ENCODE peak calls at places on chromosomes 13 and 19, in seven cellular contexts. I, Y, U, J, D, F and K are unnamed samples.

GRCh38 chr19:29085630-29086029 is 127.3 kb downstream of the UQCRFS1 start:
- DNase-seq in I (no peak), Y (no peak), U (no peak), J (no peak), D (no peak), F (no peak), K (no peak)

GRCh38 chr19:3698386-3698950 is 1.8 kb downstream of the PIP5K1C start:
- DNase-seq in I (no peak), Y (peak), U (no peak), J (peak), D (no peak), F (no peak), K (no peak)

GRCh38 chr19:18650048-18650435 is 13.2 kb downstream of the KLHL26 start:
- DNase-seq in I (peak), Y (peak), U (no peak), J (peak), D (no peak), F (no peak), K (no peak)

GRCh38 chr13:61901946-61902541 is 486.4 kb upstream of the PCDH20 start:
- DNase-seq in I (no peak), Y (no peak), U (no peak), J (no peak), D (no peak), F (no peak), K (no peak)

GRCh38 chr13:49865174-49865573 is 71.0 kb downstream of the SPRYD7 start:
- DNase-seq in I (no peak), Y (no peak), U (no peak), J (no peak), D (no peak), F (no peak), K (no peak)

GRCh38 chr13:53545340-53545941 is 516.8 kb downstream of the OLFM4 start:
- DNase-seq in I (peak), Y (no peak), U (peak), J (no peak), D (no peak), F (peak), K (no peak)

GRCh38 chr13:30158774-30159445 is 148.4 kb downstream of the KATNAL1 start:
- DNase-seq in I (no peak), Y (peak), U (no peak), J (peak), D (no peak), F (no peak), K (no peak)

GRCh38 chr19:38395381-38396127 is 7.1 kb downstream of the SPRED3 start:
- DNase-seq in I (no peak), Y (no peak), U (no peak), J (no peak), D (no peak), F (no peak), K (no peak)

GRCh38 chr19:2053601-2054389 is 2.8 kb upstream of the MKNK2 start:
- DNase-seq in I (no peak), Y (peak), U (peak), J (no peak), D (no peak), F (no peak), K (no peak)

GRCh38 chr19:32358311-32358710 is 12.9 kb downstream of the ZNF507 start:
- DNase-seq in I (no peak), Y (no peak), U (no peak), J (no peak), D (no peak), F (no peak), K (no peak)

GRCh38 chr13:107865643-107866006 is 349.7 kb downstream of the LIG4 start:
- DNase-seq in I (no peak), Y (peak), U (no peak), J (peak), D (no peak), F (no peak), K (no peak)

GRCh38 chr19:8503506-8503905 is 1.1 kb upstream of the PRAM1 start:
- DNase-seq in I (no peak), Y (no peak), U (no peak), J (no peak), D (no peak), F (no peak), K (no peak)

GRCh38 chr13:32262165-32262564 is 53.0 kb downstream of the ZAR1L start:
- DNase-seq in I (no peak), Y (peak), U (no peak), J (peak), D (no peak), F (no peak), K (peak)

GRCh38 chr13:46622918-46623256 is 69.9 kb downstream of the LRCH1 start:
- DNase-seq in I (no peak), Y (peak), U (no peak), J (peak), D (no peak), F (no peak), K (no peak)

GRCh38 chr13:85528578-85529215 is 270.5 kb downstream of the SLITRK6 start:
- DNase-seq in I (peak), Y (peak), U (no peak), J (peak), D (no peak), F (no peak), K (peak)

GRCh38 chr13:60869225-60869624 is 472.2 kb downstream of the TDRD3 start:
- DNase-seq in I (no peak), Y (no peak), U (no peak), J (no peak), D (no peak), F (no peak), K (no peak)

GRCh38 chr19:4673726-4674125 is 3.6 kb upstream of the MYDGF start:
- DNase-seq in I (no peak), Y (no peak), U (no peak), J (no peak), D (no peak), F (no peak), K (no peak)

GRCh38 chr13:32471187-32471922 is 43.4 kb upstream of the N4BP2L1 start:
- DNase-seq in I (no peak), Y (peak), U (no peak), J (no peak), D (no peak), F (no peak), K (no peak)

GRCh38 chr19:13051581-13052165 is 51.0 kb downstream of the LYL1 start:
- DNase-seq in I (peak), Y (peak), U (peak), J (peak), D (peak), F (no peak), K (peak)

GRCh38 chr19:55696301-55697068 is 21.5 kb downstream of the EPN1 start:
- DNase-seq in I (no peak), Y (no peak), U (no peak), J (no peak), D (no peak), F (no peak), K (no peak)

GRCh38 chr13:77516342-77516789 is 19.1 kb upstream of the SCEL start:
- DNase-seq in I (no peak), Y (peak), U (no peak), J (peak), D (no peak), F (no peak), K (no peak)

GRCh38 chr13:21014666-21015170 is 46.7 kb downstream of the LATS2 start:
- DNase-seq in I (no peak), Y (peak), U (no peak), J (peak), D (no peak), F (no peak), K (no peak)

GRCh38 chr19:6032827-6033226 is 54.9 kb upstream of the RANBP3 start:
- DNase-seq in I (no peak), Y (no peak), U (no peak), J (no peak), D (no peak), F (no peak), K (no peak)

GRCh38 chr19:42114412-42114811 is 17.8 kb downstream of the POU2F2 start:
- DNase-seq in I (no peak), Y (no peak), U (peak), J (peak), D (no peak), F (no peak), K (no peak)

GRCh38 chr13:23984541-23984940 is 87.2 kb upstream of the C1QTNF9B start:
- DNase-seq in I (no peak), Y (no peak), U (no peak), J (no peak), D (no peak), F (no peak), K (peak)

GRCh38 chr13:66660013-66660804 is 569.9 kb downstream of the PCDH9 start:
- DNase-seq in I (no peak), Y (peak), U (no peak), J (peak), D (no peak), F (no peak), K (no peak)

GRCh38 chr13:71213252-71213821 is 653.7 kb downstream of the DACH1 start:
- DNase-seq in I (no peak), Y (no peak), U (no peak), J (no peak), D (no peak), F (no peak), K (no peak)

GRCh38 chr13:53242015-53242414 is 213.4 kb downstream of the OLFM4 start:
- DNase-seq in I (no peak), Y (no peak), U (no peak), J (no peak), D (no peak), F (no peak), K (no peak)

GRCh38 chr13:98208606-98209005 is 31.5 kb upstream of the RNF113B start:
- DNase-seq in I (no peak), Y (no peak), U (no peak), J (peak), D (no peak), F (no peak), K (no peak)
- H3K18ac ChIP-seq in I (no peak), Y (peak), U (no peak), J (peak), D (no peak), F (no peak), K (no peak)

GRCh38 chr13:91216928-91217700 is 130.4 kb upstream of the MIR17HG start:
- DNase-seq in I (peak), Y (no peak), U (no peak), J (peak), D (peak), F (no peak), K (peak)
- H3K18ac ChIP-seq in I (peak), Y (no peak), U (no peak), J (no peak), D (no peak), F (no peak), K (no peak)

DNA sequence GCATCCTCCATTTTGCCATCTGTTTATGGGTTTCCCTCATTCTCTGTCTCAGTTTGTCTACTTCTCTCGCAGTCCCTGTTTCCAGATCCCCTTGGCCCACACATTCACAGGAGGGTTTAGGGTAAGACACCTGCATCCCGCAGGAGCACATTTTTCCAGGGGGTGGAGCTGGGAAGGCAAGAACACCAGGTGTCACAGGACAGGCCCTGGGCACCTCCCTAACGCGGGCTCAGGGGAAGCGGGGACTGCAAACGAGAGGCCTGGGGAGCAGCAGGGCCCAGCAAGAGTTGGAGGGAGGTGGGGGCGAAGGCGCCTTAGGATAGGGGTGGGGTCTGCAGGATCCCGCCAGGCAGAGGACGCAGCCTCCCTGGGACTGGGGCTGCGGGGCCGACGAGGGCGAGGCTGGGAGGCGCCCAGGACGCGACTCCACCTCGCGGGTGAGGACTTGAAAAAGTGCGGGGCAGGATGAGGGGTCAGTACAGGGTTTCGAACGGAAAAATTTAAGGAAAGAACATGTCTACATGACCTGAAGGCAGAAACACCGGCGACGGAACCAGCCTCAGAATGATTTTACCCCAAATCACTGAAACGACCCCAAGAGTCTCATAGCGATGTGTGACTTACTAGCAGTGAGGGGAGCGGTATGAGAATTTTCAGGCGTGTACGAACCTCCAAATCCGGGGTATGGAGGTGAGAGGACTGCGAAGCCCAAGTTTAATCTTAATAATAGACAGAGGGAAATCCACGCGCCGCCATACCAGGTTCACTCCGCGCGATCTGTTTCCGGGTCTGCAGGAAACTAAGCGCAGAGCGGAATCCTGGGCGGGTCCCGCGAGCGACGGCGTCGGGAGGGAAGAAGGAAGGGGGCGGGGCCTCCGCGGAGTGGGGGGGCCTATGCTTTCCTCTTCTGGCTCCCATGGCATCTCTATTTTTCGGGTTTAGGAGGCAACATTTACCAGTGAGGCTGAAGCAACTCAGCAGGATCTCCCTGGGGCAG is 7.1 kb upstream of the ERVV-2 start:
- DNase-seq in I (no peak), Y (peak), U (peak), J (no peak), D (no peak), F (no peak), K (peak)
- H3K18ac ChIP-seq in I (no peak), Y (peak), U (no peak), J (no peak), D (peak), F (no peak), K (no peak)

GRCh38 chr13:81396172-81396571 is 1055.2 kb upstream of the SPRY2 start:
- DNase-seq in I (no peak), Y (no peak), U (no peak), J (no peak), D (no peak), F (no peak), K (no peak)

GRCh38 chr13:81393110-81393509 is 1052.2 kb upstream of the SPRY2 start:
- DNase-seq in I (no peak), Y (no peak), U (no peak), J (no peak), D (no peak), F (no peak), K (no peak)

GRCh38 chr13:81394605-81395004 is 1053.7 kb upstream of the SPRY2 start:
- DNase-seq in I (no peak), Y (no peak), U (no peak), J (no peak), D (no peak), F (no peak), K (no peak)

GRCh38 chr13:81395368-81395767 is 1054.4 kb upstream of the SPRY2 start:
- DNase-seq in I (peak), Y (no peak), U (peak), J (peak), D (no peak), F (no peak), K (peak)

DNA sequence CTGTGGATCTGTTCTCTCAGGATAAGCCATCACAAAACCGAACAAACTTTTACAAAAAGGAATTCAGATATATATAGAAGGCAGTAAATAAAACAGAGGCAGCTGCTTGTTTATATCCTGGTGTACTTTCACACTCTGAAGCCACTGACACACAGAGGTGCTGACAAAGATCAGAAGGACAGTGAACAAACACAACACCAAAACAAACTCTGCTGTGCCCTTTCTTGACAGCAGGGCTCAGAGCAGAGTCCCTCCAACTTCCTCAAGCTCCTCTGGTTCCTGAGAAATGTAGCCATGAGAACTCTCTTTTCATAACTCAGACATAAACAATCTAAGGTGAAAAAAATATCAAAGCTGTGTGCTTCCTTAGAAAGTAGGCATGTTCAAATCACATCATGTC is 1052.8 kb upstream of the SPRY2 start:
- DNase-seq in I (peak), Y (no peak), U (no peak), J (peak), D (no peak), F (no peak), K (no peak)
- H3K18ac ChIP-seq in I (no peak), Y (no peak), U (no peak), J (no peak), D (no peak), F (no peak), K (no peak)

DNA sequence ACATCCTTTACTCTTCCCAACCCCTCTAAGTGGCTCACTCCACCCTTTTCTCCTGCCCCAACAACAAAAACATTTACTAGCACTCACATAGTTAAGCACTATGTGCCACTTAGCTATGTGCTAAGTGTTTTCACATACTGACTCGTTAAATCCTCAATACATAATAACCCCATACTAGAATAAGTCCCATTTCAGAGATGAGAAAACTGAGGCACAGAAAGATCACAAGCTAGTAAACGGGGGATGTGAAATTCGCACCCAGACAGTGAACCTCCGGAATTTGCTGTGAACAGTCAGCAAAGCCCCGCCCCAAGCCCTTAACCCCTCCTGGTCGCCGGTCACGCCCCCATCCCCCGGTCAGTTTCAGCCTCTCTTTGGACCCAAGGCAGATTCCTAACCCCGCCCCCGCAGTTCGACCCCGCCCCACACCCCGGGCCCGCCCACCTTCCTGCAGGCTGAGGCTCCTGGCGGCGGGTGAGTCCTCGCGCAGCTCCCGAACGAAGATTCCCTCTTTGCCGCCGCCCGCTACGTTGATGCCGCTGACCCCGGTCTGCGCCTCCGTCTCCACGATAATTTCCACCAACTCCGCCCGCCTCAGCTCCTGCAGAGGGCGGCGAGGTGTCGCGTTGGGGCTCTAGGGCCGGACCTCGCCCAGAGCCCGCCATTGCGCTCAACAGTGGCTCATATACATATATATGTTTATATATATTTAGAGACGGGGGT is 9.8 kb downstream of the PRX start:
- DNase-seq in I (peak), Y (peak), U (peak), J (peak), D (peak), F (peak), K (peak)
- H3K18ac ChIP-seq in I (peak), Y (peak), U (peak), J (peak), D (peak), F (peak), K (peak)

GRCh38 chr13:57630661-57631606 is 610 bp upstream of the PCDH17 start:
- DNase-seq in I (peak), Y (no peak), U (peak), J (peak), D (no peak), F (no peak), K (no peak)

GRCh38 chr13:57627663-57628062 is 3.9 kb upstream of the PCDH17 start:
- DNase-seq in I (no peak), Y (peak), U (no peak), J (peak), D (no peak), F (no peak), K (peak)

GRCh38 chr13:57631607-57632275 is at the start of gene PCDH17:
- DNase-seq in I (peak), Y (no peak), U (peak), J (peak), D (peak), F (no peak), K (peak)

GRCh38 chr13:57629391-57629804 is 2.1 kb upstream of the PCDH17 start:
- DNase-seq in I (no peak), Y (no peak), U (no peak), J (no peak), D (no peak), F (no peak), K (no peak)

DNA sequence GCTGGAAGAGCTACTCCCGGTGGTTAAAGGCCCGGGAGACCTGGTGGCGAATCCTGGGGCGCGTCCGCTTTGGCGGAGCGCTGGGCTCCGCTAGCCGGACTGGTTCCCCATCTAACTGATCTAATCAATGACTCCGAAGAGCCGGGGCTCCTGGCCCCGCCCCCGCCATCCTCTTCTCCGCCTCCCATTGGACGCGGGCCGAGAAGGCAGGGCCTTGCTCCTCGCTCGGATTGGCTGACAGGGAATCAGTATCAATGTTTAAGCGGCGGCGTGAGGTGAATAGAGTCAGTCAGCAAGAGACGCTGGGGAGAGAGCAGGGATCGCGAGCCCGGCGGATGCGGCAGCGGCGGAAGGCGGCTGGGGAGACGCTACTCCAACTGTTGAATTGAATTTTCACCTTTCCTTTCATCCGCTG is 1.7 kb upstream of the PCDH17 start:
- DNase-seq in I (peak), Y (peak), U (peak), J (peak), D (peak), F (peak), K (peak)
- H3K18ac ChIP-seq in I (no peak), Y (no peak), U (no peak), J (no peak), D (peak), F (no peak), K (no peak)